ENCODE peak calls at places on chromosomes 12 and 14, in six cellular contexts. H, N, A, M, K and I are unnamed samples.

GRCh38 chr12:113422929-113423669 is 919 bp downstream of the SDSL start:
- DNase-seq in H (no peak), N (peak; percentile 25), A (no peak), M (no peak), K (no peak), I (no peak)

GRCh38 chr14:75861161-75861621 is 120.6 kb downstream of the TGFB3 start:
- DNase-seq in H (no peak), N (no peak), A (peak; percentile 12), M (no peak), K (no peak), I (no peak)

GRCh38 chr14:102941419-102942011 is 19.1 kb downstream of the AMN start:
- DNase-seq in H (no peak), N (no peak), A (no peak), M (no peak), K (no peak), I (no peak)

GRCh38 chr12:48075833-48076232 is 30.0 kb downstream of the SENP1 start:
- DNase-seq in H (no peak), N (no peak), A (no peak), M (no peak), K (no peak), I (no peak)

GRCh38 chr14:67971627-67972625 is 152.3 kb downstream of the RAD51B start:
- DNase-seq in H (no peak), N (peak; percentile 84), A (peak; percentile 57), M (peak; percentile 19), K (no peak), I (no peak)

GRCh38 chr12:90543393-90543792 is 411.6 kb downstream of the CCER1 start:
- DNase-seq in H (no peak), N (no peak), A (no peak), M (no peak), K (no peak), I (no peak)

GRCh38 chr14:100417466-100417865 is 94.3 kb downstream of the SLC25A47 start:
- DNase-seq in H (no peak), N (peak; percentile 84), A (peak; percentile 88), M (peak; percentile 77), K (peak; percentile 74), I (no peak)

GRCh38 chr12:57340104-57340503 is 89.1 kb upstream of the STAC3 start:
- DNase-seq in H (peak; percentile 72), N (no peak), A (peak; percentile 71), M (no peak), K (peak; percentile 33), I (no peak)

GRCh38 chr12:27163048-27163715 is 80.8 kb upstream of the C12orf71 start:
- DNase-seq in H (no peak), N (peak; percentile 37), A (no peak), M (no peak), K (no peak), I (no peak)

GRCh38 chr14:104898195-104898558 is 26.5 kb upstream of the PLD4 start:
- DNase-seq in H (no peak), N (no peak), A (no peak), M (no peak), K (no peak), I (no peak)

GRCh38 chr12:57590892-57591566 is at the start of gene PIP4K2C:
- DNase-seq in H (peak; percentile 86), N (peak; percentile 72), A (peak; percentile 80), M (peak; percentile 82), K (peak; percentile 75), I (peak; percentile 79)

GRCh38 chr12:57888407-57889157 is 42.1 kb upstream of the CTDSP2 start:
- DNase-seq in H (peak; percentile 55), N (peak; percentile 99), A (no peak), M (peak; percentile 77), K (no peak), I (no peak)

GRCh38 chr12:117313906-117314305 is 47.5 kb downstream of the NOS1 start:
- DNase-seq in H (no peak), N (no peak), A (no peak), M (no peak), K (no peak), I (no peak)

GRCh38 chr12:96073346-96074336 is 38.3 kb upstream of the LTA4H start:
- DNase-seq in H (no peak), N (peak; percentile 57), A (peak; percentile 76), M (no peak), K (no peak), I (no peak)

GRCh38 chr12:96068636-96069035 is 33.2 kb upstream of the LTA4H start:
- DNase-seq in H (no peak), N (no peak), A (no peak), M (no peak), K (no peak), I (no peak)

GRCh38 chr12:96069511-96070231 is 34.3 kb upstream of the LTA4H start:
- DNase-seq in H (no peak), N (no peak), A (no peak), M (peak; percentile 18), K (no peak), I (no peak)

GRCh38 chr12:96068111-96068510 is 32.7 kb upstream of the LTA4H start:
- DNase-seq in H (no peak), N (no peak), A (no peak), M (no peak), K (no peak), I (no peak)

GRCh38 chr12:96070670-96071279 is 35.4 kb upstream of the LTA4H start:
- DNase-seq in H (no peak), N (peak; percentile 59), A (peak; percentile 42), M (peak; percentile 85), K (no peak), I (no peak)
- TF ChIP-seq CTCF in H (no peak), N (peak; percentile 41), A (peak; percentile 14), M (peak; percentile 52), K (no peak), I (no peak)

DNA sequence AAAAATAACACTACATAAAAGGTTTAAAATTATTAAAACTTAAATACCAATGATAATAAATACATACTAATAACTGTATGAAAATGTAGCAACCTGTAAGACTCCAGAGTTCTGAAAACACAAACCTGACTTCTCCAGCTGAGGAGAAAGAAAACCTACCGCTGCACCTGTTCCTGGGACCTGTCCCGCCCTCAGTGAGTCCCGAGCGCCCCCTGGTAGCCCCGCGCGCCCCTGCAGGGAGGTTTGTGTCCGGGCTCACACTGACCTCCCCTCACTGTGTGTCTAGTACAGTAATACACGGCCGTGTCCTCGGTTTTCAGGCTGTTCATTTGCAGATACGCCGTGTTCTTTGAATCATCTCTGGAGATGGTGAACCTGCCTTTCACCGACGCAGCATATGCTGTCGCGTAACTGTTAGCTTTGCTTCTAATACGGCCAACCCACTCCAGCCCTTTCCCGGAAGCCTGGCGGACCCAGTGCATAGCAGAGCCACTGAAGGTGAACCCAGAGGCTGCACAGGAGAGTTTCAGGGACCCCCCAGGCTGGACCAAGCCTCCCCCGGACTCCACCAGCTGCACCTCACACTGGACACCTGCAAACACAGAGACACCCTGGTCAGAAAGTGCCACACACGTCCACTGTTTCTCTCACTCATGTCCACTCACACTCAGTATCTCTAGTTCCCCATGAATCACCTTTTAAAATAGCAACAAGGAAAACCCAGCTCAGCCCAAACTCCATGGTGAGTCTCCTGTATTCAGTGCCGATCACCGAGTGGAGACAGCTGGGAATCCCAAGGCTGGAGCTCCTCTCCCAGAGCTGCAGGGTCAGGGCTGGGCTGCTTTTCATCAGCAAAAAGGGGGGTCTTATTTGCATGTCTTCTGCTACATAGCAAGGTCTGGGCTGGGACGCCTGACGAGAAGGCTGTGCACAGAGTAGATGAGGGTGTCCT is 1276.3 kb downstream of the TMEM121 start:
- DNase-seq in H (no peak), N (no peak), A (peak; percentile 43), M (peak; percentile 51), K (no peak), I (no peak)
- TF ChIP-seq CTCF in H (no peak), N (no peak), A (peak; percentile 17), M (peak; percentile 38), K (no peak), I (no peak)

GRCh38 chr14:106843376-106843775 is 1317.0 kb downstream of the TMEM121 start:
- DNase-seq in H (no peak), N (no peak), A (no peak), M (no peak), K (no peak), I (no peak)
- TF ChIP-seq CTCF in H (no peak), N (no peak), A (no peak), M (no peak), K (no peak), I (no peak)

DNA sequence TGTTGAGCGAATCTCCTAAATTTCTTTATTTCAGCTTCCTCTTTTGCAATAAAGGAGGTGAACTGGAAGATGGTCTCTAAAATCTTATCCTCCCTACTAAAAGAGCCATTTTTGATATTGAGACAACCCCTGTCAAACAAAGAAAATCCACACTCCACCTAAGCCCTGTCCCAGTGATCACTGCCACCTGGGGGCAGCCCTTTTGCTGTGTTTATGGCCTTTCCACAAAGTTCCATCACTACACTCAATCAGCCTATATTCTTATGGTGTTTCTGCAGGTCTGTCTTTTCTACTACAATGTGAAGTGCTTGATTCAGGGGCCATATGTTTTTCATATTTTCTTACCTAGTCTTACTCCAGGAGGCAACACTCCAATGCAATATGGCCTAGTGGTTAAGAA is 163.7 kb downstream of the BMP4 start:
- DNase-seq in H (no peak), N (no peak), A (no peak), M (no peak), K (no peak), I (no peak)
- TF ChIP-seq CTCF in H (no peak), N (peak; percentile 33), A (no peak), M (no peak), K (no peak), I (no peak)